ENCODE peak calls at places on chromosome 14, in eight cellular contexts. One of them, this sample, is unnamed. For H3K4me1, the result is how much of the 10 kb centered on the place peaks cover.

GRCh38 chr14:88310457-88310856 is 12.6 kb downstream of the KCNK10 start:
- DNase-seq in CD4-positive, alpha-beta memory T cell: no peak
- DNase-seq in upper lobe of right lung: no peak
- DNase-seq in A549: no peak
- DNase-seq in mesenchymal stem cell: no peak
- DNase-seq in astrocyte: no peak
- DNase-seq in adrenal gland: no peak
- DNase-seq in right cardiac atrium: no peak
- DNase-seq in this sample: no peak

GRCh38 chr14:96225745-96226151 is 21.1 kb downstream of the BDKRB2 start:
- DNase-seq in A549: peak
- DNase-seq in mesenchymal stem cell: peak
- DNase-seq in adrenal gland: no peak
- DNase-seq in right cardiac atrium: no peak
- DNase-seq in CD4-positive, alpha-beta memory T cell: no peak
- DNase-seq in astrocyte: peak
- DNase-seq in upper lobe of right lung: peak
- DNase-seq in this sample: no peak

GRCh38 chr14:36773136-36773540 is 111.5 kb downstream of the PAX9 start:
- DNase-seq in adrenal gland: peak
- DNase-seq in astrocyte: peak
- DNase-seq in A549: peak
- DNase-seq in right cardiac atrium: no peak
- DNase-seq in upper lobe of right lung: no peak
- DNase-seq in CD4-positive, alpha-beta memory T cell: no peak
- DNase-seq in mesenchymal stem cell: peak
- DNase-seq in this sample: no peak

GRCh38 chr14:50067723-50068495 is 48.5 kb downstream of the VCPKMT start:
- DNase-seq in mesenchymal stem cell: no peak
- DNase-seq in A549: peak
- DNase-seq in right cardiac atrium: no peak
- DNase-seq in adrenal gland: no peak
- DNase-seq in upper lobe of right lung: no peak
- DNase-seq in CD4-positive, alpha-beta memory T cell: no peak
- DNase-seq in astrocyte: peak
- DNase-seq in this sample: no peak

GRCh38 chr14:94113908-94114588 is 3.5 kb downstream of the IFI27 start:
- DNase-seq in right cardiac atrium: no peak
- DNase-seq in mesenchymal stem cell: no peak
- DNase-seq in CD4-positive, alpha-beta memory T cell: no peak
- DNase-seq in adrenal gland: no peak
- DNase-seq in astrocyte: peak
- DNase-seq in upper lobe of right lung: no peak
- DNase-seq in A549: no peak
- DNase-seq in this sample: no peak

GRCh38 chr14:93042968-93043940 is 72.5 kb downstream of the ITPK1 start:
- DNase-seq in astrocyte: peak
- DNase-seq in CD4-positive, alpha-beta memory T cell: no peak
- DNase-seq in upper lobe of right lung: peak
- DNase-seq in A549: peak
- DNase-seq in mesenchymal stem cell: no peak
- DNase-seq in adrenal gland: peak
- DNase-seq in right cardiac atrium: peak
- DNase-seq in this sample: no peak

GRCh38 chr14:97802974-97803373 is 1005.8 kb downstream of the VRK1 start:
- DNase-seq in adrenal gland: no peak
- DNase-seq in astrocyte: no peak
- DNase-seq in A549: no peak
- DNase-seq in right cardiac atrium: no peak
- DNase-seq in CD4-positive, alpha-beta memory T cell: no peak
- DNase-seq in upper lobe of right lung: no peak
- DNase-seq in mesenchymal stem cell: no peak
- DNase-seq in this sample: no peak

GRCh38 chr14:75427126-75427481 is 718 bp upstream of the JDP2 start:
- DNase-seq in upper lobe of right lung: peak
- DNase-seq in right cardiac atrium: no peak
- DNase-seq in CD4-positive, alpha-beta memory T cell: no peak
- DNase-seq in adrenal gland: peak
- DNase-seq in mesenchymal stem cell: no peak
- DNase-seq in A549: no peak
- DNase-seq in astrocyte: no peak
- DNase-seq in this sample: no peak

GRCh38 chr14:53767566-53767965 is 189.1 kb downstream of the BMP4 start:
- DNase-seq in right cardiac atrium: no peak
- DNase-seq in A549: no peak
- DNase-seq in CD4-positive, alpha-beta memory T cell: no peak
- DNase-seq in astrocyte: peak
- DNase-seq in adrenal gland: no peak
- DNase-seq in mesenchymal stem cell: no peak
- DNase-seq in upper lobe of right lung: no peak
- DNase-seq in this sample: no peak

GRCh38 chr14:92341791-92342190 is 18.8 kb downstream of the SLC24A4 start:
- DNase-seq in mesenchymal stem cell: no peak
- DNase-seq in astrocyte: no peak
- DNase-seq in adrenal gland: no peak
- DNase-seq in A549: no peak
- DNase-seq in CD4-positive, alpha-beta memory T cell: no peak
- DNase-seq in right cardiac atrium: no peak
- DNase-seq in upper lobe of right lung: no peak
- DNase-seq in this sample: no peak

GRCh38 chr14:67416085-67416484 is 4.1 kb upstream of the PLEK2 start:
- DNase-seq in right cardiac atrium: no peak
- DNase-seq in CD4-positive, alpha-beta memory T cell: no peak
- DNase-seq in adrenal gland: peak
- DNase-seq in astrocyte: no peak
- DNase-seq in upper lobe of right lung: no peak
- DNase-seq in mesenchymal stem cell: no peak
- DNase-seq in A549: no peak
- DNase-seq in this sample: no peak

GRCh38 chr14:80988742-80989429 is 33.5 kb downstream of the TSHR start:
- DNase-seq in right cardiac atrium: no peak
- DNase-seq in CD4-positive, alpha-beta memory T cell: no peak
- DNase-seq in A549: no peak
- DNase-seq in mesenchymal stem cell: no peak
- DNase-seq in astrocyte: peak
- DNase-seq in upper lobe of right lung: no peak
- DNase-seq in adrenal gland: no peak
- DNase-seq in this sample: no peak

GRCh38 chr14:92224348-92224954 is 98.5 kb upstream of the SLC24A4 start:
- DNase-seq in A549: peak
- DNase-seq in mesenchymal stem cell: no peak
- DNase-seq in right cardiac atrium: no peak
- DNase-seq in adrenal gland: no peak
- DNase-seq in CD4-positive, alpha-beta memory T cell: no peak
- DNase-seq in astrocyte: no peak
- DNase-seq in upper lobe of right lung: no peak
- DNase-seq in this sample: no peak

GRCh38 chr14:64507376-64508156 is 3.0 kb downstream of the ZBTB1 start:
- DNase-seq in astrocyte: peak
- DNase-seq in adrenal gland: peak
- DNase-seq in CD4-positive, alpha-beta memory T cell: no peak
- DNase-seq in mesenchymal stem cell: peak
- DNase-seq in right cardiac atrium: no peak
- DNase-seq in upper lobe of right lung: no peak
- DNase-seq in A549: no peak
- DNase-seq in this sample: no peak

GRCh38 chr14:70448633-70449032 is 3.3 kb upstream of the ADAM21 start:
- DNase-seq in mesenchymal stem cell: peak
- DNase-seq in right cardiac atrium: no peak
- DNase-seq in CD4-positive, alpha-beta memory T cell: no peak
- DNase-seq in upper lobe of right lung: no peak
- DNase-seq in adrenal gland: no peak
- DNase-seq in A549: peak
- DNase-seq in astrocyte: no peak
- DNase-seq in this sample: no peak

DNA sequence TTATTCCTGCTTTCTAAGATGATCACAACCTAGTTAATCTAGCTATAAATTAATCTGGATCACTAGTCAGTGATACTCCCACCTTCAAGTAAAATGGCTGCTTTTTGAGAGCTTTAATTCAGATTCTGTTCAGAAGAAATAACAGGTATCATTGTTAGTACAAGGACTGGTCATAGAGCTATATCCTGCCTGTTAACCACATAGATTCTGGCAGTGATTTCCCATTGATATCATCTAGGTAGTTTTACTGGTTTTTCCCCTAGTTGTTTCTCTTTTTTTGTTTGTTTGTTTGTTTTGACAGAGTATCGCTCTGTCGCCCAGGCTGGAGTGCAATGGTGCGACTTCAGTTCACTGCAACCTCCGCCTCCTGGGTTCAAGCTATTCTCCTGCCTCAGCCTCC is 39.0 kb upstream of the HIF1A start:
- DNase-seq in mesenchymal stem cell: no peak
- DNase-seq in A549: no peak
- DNase-seq in CD4-positive, alpha-beta memory T cell: no peak
- DNase-seq in upper lobe of right lung: no peak
- DNase-seq in adrenal gland: no peak
- DNase-seq in right cardiac atrium: no peak
- DNase-seq in astrocyte: no peak
- DNase-seq in this sample: no peak
- H3K4me1 ChIP-seq in mesenchymal stem cell: under half
- H3K4me1 ChIP-seq in A549: under half
- H3K4me1 ChIP-seq in CD4-positive, alpha-beta memory T cell: under half
- H3K4me1 ChIP-seq in upper lobe of right lung: under half
- H3K4me1 ChIP-seq in adrenal gland: under half
- H3K4me1 ChIP-seq in right cardiac atrium: under half
- H3K4me1 ChIP-seq in astrocyte: under half
- H3K4me1 ChIP-seq in this sample: under half

GRCh38 chr14:73887704-73888459 is 1.2 kb downstream of the ZNF410 start:
- DNase-seq in CD4-positive, alpha-beta memory T cell: peak
- DNase-seq in right cardiac atrium: no peak
- DNase-seq in upper lobe of right lung: no peak
- DNase-seq in A549: no peak
- DNase-seq in adrenal gland: no peak
- DNase-seq in mesenchymal stem cell: no peak
- DNase-seq in astrocyte: no peak
- DNase-seq in this sample: no peak

GRCh38 chr14:73887116-73887490 is 444 bp downstream of the ZNF410 start:
- DNase-seq in adrenal gland: no peak
- DNase-seq in astrocyte: peak
- DNase-seq in CD4-positive, alpha-beta memory T cell: peak
- DNase-seq in upper lobe of right lung: no peak
- DNase-seq in A549: no peak
- DNase-seq in mesenchymal stem cell: no peak
- DNase-seq in right cardiac atrium: no peak
- DNase-seq in this sample: no peak

GRCh38 chr14:73888971-73889370 is 2.3 kb downstream of the ZNF410 start:
- DNase-seq in A549: no peak
- DNase-seq in right cardiac atrium: no peak
- DNase-seq in upper lobe of right lung: no peak
- DNase-seq in astrocyte: peak
- DNase-seq in CD4-positive, alpha-beta memory T cell: no peak
- DNase-seq in mesenchymal stem cell: peak
- DNase-seq in adrenal gland: no peak
- DNase-seq in this sample: no peak

GRCh38 chr14:73886449-73887115 is at the start of gene ZNF410:
- DNase-seq in CD4-positive, alpha-beta memory T cell: peak
- DNase-seq in astrocyte: peak
- DNase-seq in adrenal gland: peak
- DNase-seq in A549: peak
- DNase-seq in right cardiac atrium: peak
- DNase-seq in mesenchymal stem cell: peak
- DNase-seq in upper lobe of right lung: peak
- DNase-seq in this sample: peak

GRCh38 chr14:73888460-73888725 is 1.7 kb downstream of the ZNF410 start:
- DNase-seq in adrenal gland: no peak
- DNase-seq in A549: no peak
- DNase-seq in mesenchymal stem cell: peak
- DNase-seq in CD4-positive, alpha-beta memory T cell: no peak
- DNase-seq in astrocyte: peak
- DNase-seq in upper lobe of right lung: no peak
- DNase-seq in right cardiac atrium: no peak
- DNase-seq in this sample: no peak
- H3K4me3 ChIP-seq in adrenal gland: no peak
- H3K4me3 ChIP-seq in A549: peak
- H3K4me3 ChIP-seq in mesenchymal stem cell: peak
- H3K4me3 ChIP-seq in CD4-positive, alpha-beta memory T cell: no peak
- H3K4me3 ChIP-seq in astrocyte: peak
- H3K4me3 ChIP-seq in upper lobe of right lung: no peak
- H3K4me3 ChIP-seq in right cardiac atrium: peak
- H3K4me3 ChIP-seq in this sample: peak

DNA sequence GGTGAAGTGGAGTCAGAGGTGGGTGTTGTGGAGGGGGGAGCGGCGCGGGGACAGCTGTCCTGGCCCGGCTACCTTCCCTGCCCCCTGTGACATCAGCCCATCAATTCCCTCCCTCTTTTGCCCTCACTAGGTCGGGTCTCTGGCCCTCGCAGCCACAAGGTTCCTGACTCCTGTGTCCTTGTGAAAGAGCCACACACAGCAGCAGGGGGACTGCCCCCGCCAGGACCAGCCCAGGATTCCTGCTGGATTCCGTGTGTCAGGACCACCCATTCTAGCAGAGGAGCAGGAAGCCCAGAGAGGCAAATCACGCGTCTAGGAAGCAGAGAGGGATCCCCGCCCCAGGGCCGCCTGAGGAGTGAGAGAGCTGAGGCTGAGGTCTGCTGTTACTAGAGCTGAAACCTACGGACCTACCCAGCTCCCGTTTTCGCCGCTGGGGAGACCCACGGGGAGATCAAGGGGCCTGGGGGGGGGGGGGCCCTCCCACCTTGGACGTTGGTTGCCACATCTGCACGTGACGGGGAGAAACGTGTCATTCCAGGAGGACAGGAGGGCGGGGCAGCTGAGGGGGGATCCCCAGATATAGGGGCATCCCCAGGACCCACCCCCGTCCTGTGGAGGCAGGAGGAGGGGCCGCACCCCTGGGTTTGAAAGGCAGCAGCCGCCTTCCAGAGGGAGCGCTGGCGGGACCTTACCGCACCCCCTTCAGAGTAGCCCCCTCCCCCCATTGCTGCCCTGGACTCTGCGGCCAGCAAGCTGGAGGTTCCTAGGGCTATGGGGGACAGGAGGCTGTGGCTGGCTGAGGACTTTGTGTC is 12.5 kb upstream of the INF2 start:
- DNase-seq in adrenal gland: no peak
- DNase-seq in astrocyte: no peak
- DNase-seq in A549: no peak
- DNase-seq in right cardiac atrium: peak
- DNase-seq in CD4-positive, alpha-beta memory T cell: no peak
- DNase-seq in mesenchymal stem cell: peak
- DNase-seq in upper lobe of right lung: peak
- DNase-seq in this sample: no peak
- H3K4me1 ChIP-seq in adrenal gland: under half
- H3K4me1 ChIP-seq in astrocyte: half or more
- H3K4me1 ChIP-seq in A549: half or more
- H3K4me1 ChIP-seq in right cardiac atrium: under half
- H3K4me1 ChIP-seq in CD4-positive, alpha-beta memory T cell: under half
- H3K4me1 ChIP-seq in mesenchymal stem cell: half or more
- H3K4me1 ChIP-seq in upper lobe of right lung: under half
- H3K4me1 ChIP-seq in this sample: under half

DNA sequence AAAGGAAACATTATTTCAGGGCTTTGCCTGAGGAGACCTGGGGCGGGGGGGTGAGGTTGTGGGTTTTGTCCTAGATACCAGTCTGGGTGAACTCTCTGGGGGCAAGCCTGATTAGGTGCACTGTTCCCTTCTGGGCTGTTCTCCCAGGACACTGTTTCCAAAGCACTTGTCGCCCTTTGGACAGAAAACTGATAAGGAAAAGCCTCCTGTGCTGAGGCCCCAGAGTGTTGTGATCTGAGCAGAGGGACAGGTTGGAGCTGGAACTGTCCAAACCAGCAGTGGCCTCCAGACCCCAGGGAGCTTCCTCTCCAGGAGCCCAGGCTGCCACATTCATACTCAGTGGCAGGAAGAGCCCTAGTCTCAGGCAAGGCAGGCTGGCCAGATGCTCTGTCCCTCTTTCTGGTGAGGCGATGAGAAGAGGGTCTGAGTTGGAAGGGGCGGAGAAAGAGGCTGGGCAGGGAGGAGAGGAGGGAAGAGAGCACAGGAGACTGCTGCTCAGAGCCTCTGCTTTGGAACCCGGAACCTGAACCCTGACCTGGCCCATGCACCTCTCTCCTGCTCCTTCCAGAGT is 1.9 kb downstream of the GALNT16 start:
- DNase-seq in right cardiac atrium: peak
- DNase-seq in upper lobe of right lung: no peak
- DNase-seq in A549: peak
- DNase-seq in mesenchymal stem cell: no peak
- DNase-seq in astrocyte: no peak
- DNase-seq in CD4-positive, alpha-beta memory T cell: no peak
- DNase-seq in adrenal gland: no peak
- DNase-seq in this sample: no peak
- H3K4me3 ChIP-seq in right cardiac atrium: peak
- H3K4me3 ChIP-seq in upper lobe of right lung: no peak
- H3K4me3 ChIP-seq in A549: no peak
- H3K4me3 ChIP-seq in mesenchymal stem cell: peak
- H3K4me3 ChIP-seq in astrocyte: no peak
- H3K4me3 ChIP-seq in CD4-positive, alpha-beta memory T cell: no peak
- H3K4me3 ChIP-seq in adrenal gland: no peak
- H3K4me3 ChIP-seq in this sample: no peak

This sample was measured in HAP-1.